ENCODE peak calls at places on chromosome 1, in seven cellular contexts. Y, A, P, O, H, L and E are unnamed samples.

GRCh38 chr1:28194326-28195035 is 18.0 kb upstream of the PTAFR start:
- DNase-seq in Y (no peak), A (no peak), P (no peak), O (no peak), H (no peak), L (no peak), E (no peak)

GRCh38 chr1:204545202-204545601 is 29.0 kb downstream of the MDM4 start:
- DNase-seq in Y (no peak), A (no peak), P (no peak), O (no peak), H (no peak), L (no peak), E (no peak)

GRCh38 chr1:58781541-58782307 is 2.1 kb downstream of the JUN start:
- DNase-seq in Y (peak), A (peak), P (peak), O (peak), H (peak), L (peak), E (peak)

GRCh38 chr1:223363856-223364684 is at the start of gene SUSD4:
- DNase-seq in Y (peak), A (peak), P (peak), O (peak), H (peak), L (peak), E (peak)

GRCh38 chr1:24555591-24556413 is at the start of gene NCMAP:
- DNase-seq in Y (peak), A (peak), P (no peak), O (peak), H (no peak), L (peak), E (peak)

GRCh38 chr1:16882995-16883394 is 12.8 kb upstream of the RNU1-2 start:
- DNase-seq in Y (no peak), A (no peak), P (no peak), O (no peak), H (no peak), L (no peak), E (no peak)

GRCh38 chr1:180863158-180863775 is 49.4 kb upstream of the KIAA1614 start:
- DNase-seq in Y (peak), A (peak), P (no peak), O (peak), H (peak), L (no peak), E (no peak)

GRCh38 chr1:231421616-231421970 is 494 bp downstream of the EGLN1 start:
- DNase-seq in Y (peak), A (peak), P (peak), O (no peak), H (peak), L (peak), E (no peak)

GRCh38 chr1:28449904-28450303 is 55.9 kb upstream of the RCC1 start:
- DNase-seq in Y (no peak), A (no peak), P (no peak), O (peak), H (no peak), L (no peak), E (no peak)

GRCh38 chr1:210143465-210144062 is 89.0 kb upstream of the SERTAD4 start:
- DNase-seq in Y (peak), A (peak), P (peak), O (no peak), H (peak), L (peak), E (peak)

GRCh38 chr1:224380003-224380402 is 23.3 kb downstream of the CNIH4 start:
- DNase-seq in Y (no peak), A (peak), P (no peak), O (peak), H (no peak), L (peak), E (no peak)

GRCh38 chr1:176656257-176656995 is 193.5 kb downstream of the PAPPA2 start:
- DNase-seq in Y (peak), A (no peak), P (no peak), O (no peak), H (no peak), L (no peak), E (no peak)